ENCODE peak calls at places on chromosomes 2 and 18, in six cellular contexts. J is GM13977; N is NCI-H2171 treated with DMSO at 0.1 percent for 48 hours; K is stimulated activated CD4-positive, alpha-beta T cell treated with anti-CD3 and anti-CD28 coated beads, Interleukin-2, amount 100 ng/mL, for 48 hours; D is HT-29; I is A172. W is an unnamed sample.

GRCh38 chr2:25103287-25103871 is 61.5 kb downstream of the EFR3B start:
- DNase-seq in J (no peak), N (no peak), K (no peak), D (no peak), I (peak), W (peak)

GRCh38 chr2:237429761-237430160 is 15.8 kb upstream of the COL6A3 start:
- DNase-seq in J (no peak), N (no peak), K (no peak), D (no peak), I (peak), W (no peak)

GRCh38 chr2:14514001-14514400 is 118.5 kb upstream of the LRATD1 start:
- DNase-seq in J (no peak), N (no peak), K (no peak), D (no peak), I (no peak), W (no peak)

GRCh38 chr2:231361701-231362588 is 33.6 kb upstream of the B3GNT7 start:
- DNase-seq in J (peak), N (no peak), K (no peak), D (no peak), I (no peak), W (no peak)

GRCh38 chr18:8142932-8143331 is 466.3 kb upstream of the RAB12 start:
- DNase-seq in J (no peak), N (no peak), K (no peak), D (no peak), I (no peak), W (no peak)

GRCh38 chr2:117087565-117088291 is 726.8 kb upstream of the DDX18 start:
- DNase-seq in J (no peak), N (no peak), K (no peak), D (peak), I (no peak), W (no peak)

GRCh38 chr2:111208639-111209038 is 87.9 kb downstream of the BCL2L11 start:
- DNase-seq in J (no peak), N (no peak), K (no peak), D (no peak), I (no peak), W (no peak)

GRCh38 chr2:67240507-67240906 is 156.6 kb upstream of the ETAA1 start:
- DNase-seq in J (no peak), N (no peak), K (no peak), D (no peak), I (peak), W (no peak)

GRCh38 chr18:31512203-31512764 is 14.3 kb downstream of the DSG2 start:
- DNase-seq in J (no peak), N (no peak), K (no peak), D (peak), I (peak), W (no peak)

GRCh38 chr2:70671059-70671685 is 96.8 kb downstream of the ADD2 start:
- DNase-seq in J (no peak), N (no peak), K (no peak), D (no peak), I (peak), W (no peak)

GRCh38 chr2:146992057-146992456 is 852.8 kb upstream of the ACVR2A start:
- DNase-seq in J (no peak), N (no peak), K (no peak), D (no peak), I (no peak), W (no peak)

GRCh38 chr18:8450898-8451665 is 158.2 kb upstream of the RAB12 start:
- DNase-seq in J (no peak), N (no peak), K (no peak), D (no peak), I (no peak), W (no peak)